ENCODE peak calls at places on chromosomes 4 and X, in four cellular contexts. S is IMR-90, C is K562, N is GM12878. T is an unnamed sample.

GRCh38 chr4:20916106-20916505 is 215.8 kb downstream of the PACRGL start:
- DNase-seq in C (no peak), N (no peak), S (no peak), T (no peak)

GRCh38 chr4:162408309-162408708 is 244.5 kb upstream of the FSTL5 start:
- DNase-seq in C (no peak), S (no peak), N (no peak), T (no peak)

GRCh38 chrX:10984213-10984612 is 126.9 kb upstream of the HCCS start:
- DNase-seq in C (no peak), N (no peak), S (no peak), T (no peak)

GRCh38 chrX:150868625-150869024 is 29.8 kb downstream of the CD99L2 start:
- DNase-seq in N (no peak), C (no peak), S (peak), T (no peak)

GRCh38 chrX:120311632-120312000 is 355 bp upstream of the TMEM255A start:
- DNase-seq in N (no peak), C (no peak), S (no peak), T (no peak)

GRCh38 chrX:4547218-4547836 is 833.9 kb upstream of the PRKX start:
- DNase-seq in C (peak), N (peak), S (peak), T (peak)

GRCh38 chr4:47530801-47531200 is 45.7 kb downstream of the ATP10D start:
- DNase-seq in C (no peak), N (no peak), S (no peak), T (no peak)

GRCh38 chr4:168336837-168337549 is 18.4 kb upstream of the DDX60 start:
- DNase-seq in C (no peak), S (no peak), N (no peak), T (no peak)

GRCh38 chr4:118835896-118836762 is at the start of gene SEC24D:
- DNase-seq in C (peak), S (peak), N (no peak), T (peak)

GRCh38 chr4:89298788-89299152 is 8.8 kb downstream of the GPRIN3 start:
- DNase-seq in S (no peak), N (no peak), C (no peak), T (no peak)

GRCh38 chr4:122346036-122346435 is 32.8 kb upstream of the ADAD1 start:
- DNase-seq in S (peak), N (no peak), C (no peak), T (no peak)

GRCh38 chr4:105894570-105895323 is 524 bp upstream of the NPNT start:
- DNase-seq in N (no peak), S (no peak), C (no peak), T (no peak)

GRCh38 chr4:76634239-76634638 is 199.2 kb downstream of the SHROOM3 start:
- DNase-seq in N (no peak), S (peak), C (no peak), T (no peak)

GRCh38 chr4:153204247-153205027 is at the start of gene TRIM2:
- DNase-seq in N (no peak), S (peak), C (peak), T (no peak)

GRCh38 chrX:102514536-102514935 is 2.0 kb downstream of the TMSB15A start:
- DNase-seq in N (no peak), S (no peak), C (no peak), T (no peak)

GRCh38 chrX:102516314-102516936 is at the start of gene TMSB15A:
- DNase-seq in N (no peak), S (peak), C (peak), T (peak)

GRCh38 chrX:102517331-102517730 is 792 bp upstream of the TMSB15A start:
- DNase-seq in N (no peak), S (peak), C (no peak), T (no peak)
- TF ChIP-seq RFX5 in N (no peak), S (no peak), C (no peak), T (no peak)

DNA sequence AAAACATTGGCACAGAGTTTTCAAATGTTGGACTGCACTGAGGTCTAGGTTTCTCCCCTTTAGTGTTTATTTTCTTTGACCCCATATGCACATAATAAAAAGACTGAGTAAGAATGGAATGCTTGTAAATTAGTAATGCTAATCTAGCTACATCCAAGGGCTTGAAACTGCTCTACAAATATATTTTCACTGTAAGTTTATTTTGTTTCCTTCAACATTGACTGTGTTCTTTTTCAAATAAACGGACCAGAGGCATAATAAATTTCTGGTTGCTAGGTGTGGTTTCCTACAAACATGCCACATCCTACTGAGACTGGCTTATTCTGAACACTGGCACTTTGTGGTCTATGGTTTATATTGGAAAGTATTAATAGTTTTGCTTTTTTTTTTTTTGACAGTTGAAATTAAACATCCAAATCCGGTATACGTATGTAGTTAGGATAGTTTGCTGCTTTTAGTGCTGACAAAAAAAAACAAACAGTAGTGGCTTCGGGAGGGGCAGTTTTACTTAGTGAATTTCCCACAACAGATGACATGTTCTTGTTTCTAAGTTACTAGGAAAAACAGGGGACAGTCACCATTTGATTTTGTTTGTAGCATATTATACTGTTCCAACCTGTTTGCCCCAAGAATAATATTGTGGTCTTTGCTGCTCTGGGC is 13.2 kb downstream of the CA5B start:
- DNase-seq in C (no peak), N (no peak), S (peak), T (no peak)
- TF ChIP-seq ELK1 in C (no peak), N (no peak), S (no peak), T (no peak)

GRCh38 chr4:136934601-136935000 is 597.7 kb downstream of the PCDH18 start:
- DNase-seq in S (no peak), C (no peak), N (no peak), T (no peak)

GRCh38 chr4:136935305-136935704 is 597.0 kb downstream of the PCDH18 start:
- DNase-seq in C (no peak), N (no peak), S (no peak), T (no peak)

DNA sequence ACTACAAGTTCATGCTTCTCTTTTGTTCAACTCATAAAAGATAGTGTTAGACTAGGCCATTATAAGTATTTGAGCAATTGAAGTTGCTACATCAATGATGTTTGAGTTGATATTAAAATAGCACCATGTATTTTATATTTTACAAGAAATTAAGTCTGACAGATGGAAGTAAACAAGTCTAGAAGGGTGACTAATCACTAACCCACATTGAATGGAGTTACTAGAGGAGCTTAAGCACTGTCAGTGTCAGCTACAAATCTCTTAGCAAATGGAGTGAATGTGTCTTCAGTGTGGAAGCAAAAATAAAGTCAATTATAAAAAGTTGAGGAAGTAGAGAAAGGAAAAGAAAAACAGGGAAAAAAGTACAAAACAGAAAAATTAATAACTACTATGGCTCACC is 592.5 kb downstream of the PCDH18 start:
- DNase-seq in N (no peak), S (no peak), C (no peak), T (no peak)
- TF ChIP-seq RFX5 in N (no peak), S (no peak), C (no peak), T (no peak)

GRCh38 chr4:184453402-184454160 is 20.8 kb downstream of the IRF2 start:
- DNase-seq in C (no peak), S (peak), N (no peak), T (no peak)
- TF ChIP-seq ELK1 in C (no peak), S (no peak), N (no peak), T (no peak)

GRCh38 chr4:67714248-67714583 is 13.3 kb upstream of the UBA6 start:
- DNase-seq in S (no peak), C (no peak), N (no peak), T (peak)
- TF ChIP-seq RFX5 in S (no peak), C (no peak), N (no peak), T (no peak)

T was measured in A549.